ENCODE peak calls at places on chromosome 17, in seven cellular contexts. B, E, J, Z, Y, M and I are unnamed samples. For H3K4me1, the result is how much of the 10 kb centered on the place peaks cover.

GRCh38 chr17:42200702-42201101 is 6.4 kb upstream of the GHDC start:
- DNase-seq in Y (no peak), Z (no peak), B (peak), M (no peak), E (no peak), J (no peak), I (no peak)

GRCh38 chr17:49746791-49747490 is 17.0 kb downstream of the FAM117A start:
- DNase-seq in Z (no peak), J (no peak), M (no peak), B (no peak), E (no peak), Y (no peak), I (no peak)

GRCh38 chr17:44400226-44400847 is 10.9 kb upstream of the ITGA2B start:
- DNase-seq in B (no peak), E (peak), M (peak), J (peak), Y (no peak), Z (no peak), I (peak)

GRCh38 chr17:81552244-81553017 is at the start of gene FAAP100:
- DNase-seq in M (peak), E (peak), Z (peak), B (peak), Y (peak), J (peak), I (peak)

GRCh38 chr17:57406131-57406980 is 150.0 kb downstream of the MSI2 start:
- DNase-seq in M (no peak), Y (no peak), B (no peak), Z (no peak), E (peak), J (peak), I (peak)

GRCh38 chr17:73071387-73071999 is 21.0 kb downstream of the SLC39A11 start:
- DNase-seq in E (peak), Y (no peak), B (no peak), M (no peak), J (no peak), Z (no peak), I (peak)

GRCh38 chr17:63955791-63956190 is 16.9 kb downstream of the SCN4A start:
- DNase-seq in E (no peak), Y (no peak), J (no peak), M (no peak), Z (no peak), B (no peak), I (no peak)

GRCh38 chr17:80786887-80787286 is 204.8 kb upstream of the CHMP6 start:
- DNase-seq in M (no peak), B (no peak), Z (no peak), J (no peak), E (no peak), Y (no peak), I (no peak)

GRCh38 chr17:45722161-45722560 is 62.0 kb upstream of the CRHR1 start:
- DNase-seq in M (peak), J (peak), Z (no peak), B (no peak), E (peak), Y (no peak), I (peak)

GRCh38 chr17:47841488-47842308 is 625 bp upstream of the SCRN2 start:
- DNase-seq in E (no peak), Y (no peak), B (no peak), J (no peak), M (no peak), Z (no peak), I (no peak)

GRCh38 chr17:47838636-47839035 is 2.4 kb downstream of the SCRN2 start:
- DNase-seq in M (no peak), Y (no peak), Z (no peak), J (no peak), E (no peak), B (no peak), I (no peak)

GRCh38 chr17:47839899-47840741 is 953 bp downstream of the SCRN2 start:
- DNase-seq in J (no peak), Y (no peak), E (no peak), B (no peak), Z (no peak), M (no peak), I (no peak)

GRCh38 chr17:47839071-47839470 is 2.0 kb downstream of the SCRN2 start:
- DNase-seq in Y (no peak), B (no peak), E (no peak), Z (no peak), J (no peak), M (no peak), I (no peak)

GRCh38 chr17:47840742-47841487 is at the start of gene SCRN2:
- DNase-seq in M (peak), E (peak), B (peak), Y (peak), J (peak), Z (peak), I (peak)
- H3K4me1 ChIP-seq in M (under half), E (under half), B (under half), Y (under half), J (under half), Z (under half), I (under half)

DNA sequence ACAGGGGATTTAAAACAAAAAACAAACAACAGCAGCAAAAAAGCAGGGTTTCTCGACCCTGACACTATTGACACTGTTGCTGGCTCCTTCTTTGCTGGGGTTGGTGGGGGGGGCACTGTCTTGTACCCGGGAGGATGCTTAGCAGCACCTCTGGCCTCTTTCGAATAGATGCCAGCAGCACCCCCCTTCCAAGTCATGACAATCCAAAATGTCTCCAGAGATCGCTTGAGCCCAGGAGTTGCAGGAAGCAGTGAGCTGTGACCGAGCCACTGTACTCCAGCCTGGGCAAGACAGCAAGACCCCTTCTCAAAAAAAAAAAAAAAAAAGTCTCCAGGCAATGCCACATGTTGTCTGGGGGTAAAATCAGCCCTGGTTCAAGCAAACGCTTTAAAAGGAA is 20.3 kb downstream of the SERPINF1 start:
- DNase-seq in B (no peak), M (no peak), E (no peak), Z (no peak), J (no peak), Y (no peak), I (no peak)
- H3K4me1 ChIP-seq in B (under half), M (under half), E (under half), Z (under half), J (under half), Y (half or more), I (under half)

GRCh38 chr17:14305785-14306496 is 5.1 kb downstream of the HS3ST3B1 start:
- DNase-seq in J (no peak), Z (no peak), M (no peak), B (no peak), E (no peak), Y (no peak), I (peak)
- H3K4me1 ChIP-seq in J (under half), Z (under half), M (under half), B (under half), E (under half), Y (under half), I (under half)

GRCh38 chr17:38625482-38625881 is 19.7 kb upstream of the SRCIN1 start:
- DNase-seq in Z (no peak), E (no peak), J (no peak), M (no peak), B (no peak), Y (no peak), I (no peak)
- H3K4me1 ChIP-seq in Z (under half), E (under half), J (under half), M (under half), B (under half), Y (under half), I (under half)

GRCh38 chr17:40915199-40915661 is 22.2 kb downstream of the KRT23 start:
- DNase-seq in M (peak), J (peak), B (no peak), Z (no peak), E (peak), Y (no peak), I (peak)

GRCh38 chr17:40916366-40916765 is 21.1 kb downstream of the KRT23 start:
- DNase-seq in Z (no peak), J (no peak), B (no peak), Y (no peak), M (no peak), E (no peak), I (no peak)

GRCh38 chr17:40912506-40913220 is 24.8 kb downstream of the KRT23 start:
- DNase-seq in B (no peak), Z (no peak), E (no peak), M (no peak), J (peak), Y (no peak), I (no peak)

GRCh38 chr17:40915721-40916256 is 21.7 kb downstream of the KRT23 start:
- DNase-seq in Y (no peak), M (peak), Z (no peak), E (peak), B (no peak), J (peak), I (peak)

GRCh38 chr17:40914456-40914855 is 23.0 kb downstream of the KRT23 start:
- DNase-seq in E (no peak), J (no peak), Y (no peak), B (no peak), M (no peak), Z (no peak), I (no peak)
- H3K4me1 ChIP-seq in E (under half), J (half or more), Y (under half), B (under half), M (under half), Z (under half), I (under half)

DNA sequence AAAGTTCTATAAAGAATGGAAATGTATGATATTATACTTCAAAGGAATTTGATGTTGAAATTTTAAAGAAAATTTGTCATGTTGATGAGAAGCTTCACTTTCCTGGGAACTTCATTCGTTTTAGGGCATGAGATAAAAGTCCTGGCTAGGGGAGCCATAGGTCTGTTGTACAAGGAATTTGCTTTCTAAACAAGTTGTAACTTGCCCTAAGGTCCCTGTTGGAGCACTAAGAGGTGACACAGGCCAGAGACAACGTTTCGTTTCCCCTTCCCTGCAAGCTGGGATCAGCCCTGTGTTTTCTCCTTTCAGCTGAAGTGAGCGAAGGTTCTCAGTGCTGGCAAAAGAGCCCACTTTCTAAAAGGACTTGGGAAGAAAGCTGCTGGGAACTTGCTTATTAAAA is 16.6 kb downstream of the PLD6 start:
- DNase-seq in B (no peak), Y (no peak), E (no peak), J (no peak), Z (no peak), M (no peak), I (no peak)
- H3K4me1 ChIP-seq in B (under half), Y (under half), E (under half), J (under half), Z (under half), M (under half), I (under half)

GRCh38 chr17:59161477-59161876 is 5.9 kb downstream of the PRR11 start:
- DNase-seq in J (no peak), Z (no peak), Y (no peak), E (no peak), M (no peak), B (no peak), I (no peak)
- H3K4me1 ChIP-seq in J (under half), Z (under half), Y (under half), E (under half), M (under half), B (under half), I (under half)

GRCh38 chr17:78741644-78742284 is 40.3 kb downstream of the CYTH1 start:
- DNase-seq in E (no peak), J (no peak), M (no peak), B (no peak), Y (no peak), Z (no peak), I (no peak)
- H3K4me1 ChIP-seq in E (under half), J (under half), M (under half), B (under half), Y (under half), Z (under half), I (under half)

GRCh38 chr17:78351449-78352006 is 8.3 kb downstream of the SOCS3 start:
- DNase-seq in Z (peak), M (peak), B (peak), E (peak), J (no peak), Y (peak), I (peak)
- H3K4me1 ChIP-seq in Z (under half), M (half or more), B (half or more), E (under half), J (under half), Y (under half), I (half or more)

DNA sequence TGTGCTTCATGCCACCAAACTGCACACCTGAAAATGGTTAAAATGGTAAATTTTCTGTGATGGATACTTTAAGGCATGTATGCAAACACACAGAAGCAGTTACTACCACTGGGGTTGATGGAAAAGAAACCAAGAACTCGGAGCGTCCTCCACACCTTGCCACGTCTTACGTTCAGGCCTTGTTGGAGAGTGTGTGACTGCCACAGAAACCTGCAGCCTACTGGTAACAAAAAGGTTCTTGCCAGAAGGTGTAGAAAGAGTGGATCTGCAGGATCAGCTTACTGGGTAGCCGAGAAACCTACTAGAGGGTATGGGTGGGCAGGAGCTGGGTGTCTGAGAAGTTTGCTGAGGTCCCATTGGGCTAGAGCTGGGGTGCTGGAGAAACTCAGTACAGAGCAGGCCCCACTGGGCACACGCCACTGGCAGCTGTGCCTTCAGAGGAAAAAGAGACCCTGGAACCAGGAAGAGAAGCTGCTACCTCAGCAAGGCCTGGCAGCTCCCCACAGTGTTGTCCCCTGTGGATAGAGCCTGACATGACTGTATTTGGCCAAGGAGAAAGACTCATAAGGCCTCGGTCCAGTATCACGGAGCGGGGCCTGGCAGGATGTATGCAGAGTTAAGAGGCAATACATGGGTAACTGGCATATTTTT is 204.6 kb downstream of the SEC14L1 start:
- DNase-seq in Y (no peak), Z (peak), J (no peak), E (no peak), M (no peak), B (no peak), I (no peak)
- H3K4me1 ChIP-seq in Y (under half), Z (under half), J (under half), E (under half), M (under half), B (under half), I (under half)